ENCODE peak calls at places on chromosomes 12 and 14, in eight cellular contexts. One of them, this sample, is unnamed.

GRCh38 chr14:44027397-44027796 is 479.7 kb downstream of the FSCB start:
- DNase-seq in omental fat pad: no peak
- DNase-seq in effector memory CD8-positive, alpha-beta T cell: no peak
- DNase-seq in HEK293T: no peak
- DNase-seq in smooth muscle cell of the brain vasculature: no peak
- DNase-seq in AG09309: no peak
- DNase-seq in activated gamma-delta T cell treated with anti-CD3 and anti-CD28 coated beads, Interleukin-2, amount 50 U/mL, for 16 hours: no peak
- DNase-seq in M059J: no peak
- DNase-seq in this sample: no peak

GRCh38 chr12:46218509-46219095 is 50.2 kb downstream of the SLC38A1 start:
- DNase-seq in HEK293T: no peak
- DNase-seq in smooth muscle cell of the brain vasculature: no peak
- DNase-seq in activated gamma-delta T cell treated with anti-CD3 and anti-CD28 coated beads, Interleukin-2, amount 50 U/mL, for 16 hours: no peak
- DNase-seq in M059J: no peak
- DNase-seq in AG09309: no peak
- DNase-seq in omental fat pad: no peak
- DNase-seq in effector memory CD8-positive, alpha-beta T cell: no peak
- DNase-seq in this sample: no peak

GRCh38 chr12:94545937-94546771 is 86.5 kb upstream of the CEP83 start:
- DNase-seq in omental fat pad: no peak
- DNase-seq in M059J: peak; percentile 71
- DNase-seq in effector memory CD8-positive, alpha-beta T cell: no peak
- DNase-seq in activated gamma-delta T cell treated with anti-CD3 and anti-CD28 coated beads, Interleukin-2, amount 50 U/mL, for 16 hours: no peak
- DNase-seq in AG09309: peak; percentile 24
- DNase-seq in smooth muscle cell of the brain vasculature: no peak
- DNase-seq in HEK293T: peak; percentile 69
- DNase-seq in this sample: no peak

GRCh38 chr14:68628605-68629310 is 164.1 kb downstream of the ZFP36L1 start:
- DNase-seq in AG09309: no peak
- DNase-seq in effector memory CD8-positive, alpha-beta T cell: peak; percentile 9
- DNase-seq in omental fat pad: no peak
- DNase-seq in activated gamma-delta T cell treated with anti-CD3 and anti-CD28 coated beads, Interleukin-2, amount 50 U/mL, for 16 hours: peak; percentile 9
- DNase-seq in HEK293T: no peak
- DNase-seq in M059J: no peak
- DNase-seq in smooth muscle cell of the brain vasculature: no peak
- DNase-seq in this sample: no peak

GRCh38 chr12:108666326-108666995 is 32.8 kb upstream of the SELPLG start:
- DNase-seq in omental fat pad: no peak
- DNase-seq in AG09309: no peak
- DNase-seq in smooth muscle cell of the brain vasculature: no peak
- DNase-seq in M059J: peak; percentile 46
- DNase-seq in effector memory CD8-positive, alpha-beta T cell: no peak
- DNase-seq in activated gamma-delta T cell treated with anti-CD3 and anti-CD28 coated beads, Interleukin-2, amount 50 U/mL, for 16 hours: no peak
- DNase-seq in HEK293T: no peak
- DNase-seq in this sample: no peak

GRCh38 chr12:47783821-47784819 is 11.1 kb downstream of the SLC48A1 start:
- DNase-seq in omental fat pad: no peak
- DNase-seq in HEK293T: no peak
- DNase-seq in smooth muscle cell of the brain vasculature: no peak
- DNase-seq in activated gamma-delta T cell treated with anti-CD3 and anti-CD28 coated beads, Interleukin-2, amount 50 U/mL, for 16 hours: no peak
- DNase-seq in M059J: no peak
- DNase-seq in effector memory CD8-positive, alpha-beta T cell: no peak
- DNase-seq in AG09309: no peak
- DNase-seq in this sample: no peak

GRCh38 chr14:69749956-69750355 is 17.0 kb upstream of the SRSF5 start:
- DNase-seq in effector memory CD8-positive, alpha-beta T cell: no peak
- DNase-seq in smooth muscle cell of the brain vasculature: no peak
- DNase-seq in omental fat pad: no peak
- DNase-seq in activated gamma-delta T cell treated with anti-CD3 and anti-CD28 coated beads, Interleukin-2, amount 50 U/mL, for 16 hours: no peak
- DNase-seq in AG09309: no peak
- DNase-seq in HEK293T: no peak
- DNase-seq in M059J: no peak
- DNase-seq in this sample: no peak

GRCh38 chr12:125005652-125006051 is 12.2 kb downstream of the BRI3BP start:
- DNase-seq in M059J: no peak
- DNase-seq in omental fat pad: no peak
- DNase-seq in effector memory CD8-positive, alpha-beta T cell: no peak
- DNase-seq in activated gamma-delta T cell treated with anti-CD3 and anti-CD28 coated beads, Interleukin-2, amount 50 U/mL, for 16 hours: no peak
- DNase-seq in HEK293T: no peak
- DNase-seq in AG09309: no peak
- DNase-seq in smooth muscle cell of the brain vasculature: no peak
- DNase-seq in this sample: no peak

GRCh38 chr12:120598674-120599463 is 17.7 kb upstream of the POP5 start:
- DNase-seq in M059J: peak; percentile 67
- DNase-seq in effector memory CD8-positive, alpha-beta T cell: no peak
- DNase-seq in AG09309: no peak
- DNase-seq in HEK293T: no peak
- DNase-seq in smooth muscle cell of the brain vasculature: no peak
- DNase-seq in activated gamma-delta T cell treated with anti-CD3 and anti-CD28 coated beads, Interleukin-2, amount 50 U/mL, for 16 hours: no peak
- DNase-seq in omental fat pad: no peak
- DNase-seq in this sample: no peak

GRCh38 chr14:44935155-44935554 is 26.6 kb downstream of the KLHL28 start:
- DNase-seq in omental fat pad: no peak
- DNase-seq in AG09309: no peak
- DNase-seq in HEK293T: no peak
- DNase-seq in M059J: no peak
- DNase-seq in activated gamma-delta T cell treated with anti-CD3 and anti-CD28 coated beads, Interleukin-2, amount 50 U/mL, for 16 hours: no peak
- DNase-seq in effector memory CD8-positive, alpha-beta T cell: no peak
- DNase-seq in smooth muscle cell of the brain vasculature: no peak
- DNase-seq in this sample: no peak

GRCh38 chr14:99554757-99555531 is 49.1 kb downstream of the CCDC85C start:
- DNase-seq in M059J: no peak
- DNase-seq in effector memory CD8-positive, alpha-beta T cell: no peak
- DNase-seq in smooth muscle cell of the brain vasculature: no peak
- DNase-seq in HEK293T: no peak
- DNase-seq in omental fat pad: no peak
- DNase-seq in AG09309: no peak
- DNase-seq in activated gamma-delta T cell treated with anti-CD3 and anti-CD28 coated beads, Interleukin-2, amount 50 U/mL, for 16 hours: no peak
- DNase-seq in this sample: no peak

GRCh38 chr12:99918003-99918402 is 66.7 kb downstream of the ANKS1B start:
- DNase-seq in omental fat pad: no peak
- DNase-seq in effector memory CD8-positive, alpha-beta T cell: no peak
- DNase-seq in activated gamma-delta T cell treated with anti-CD3 and anti-CD28 coated beads, Interleukin-2, amount 50 U/mL, for 16 hours: no peak
- DNase-seq in AG09309: no peak
- DNase-seq in smooth muscle cell of the brain vasculature: no peak
- DNase-seq in M059J: no peak
- DNase-seq in HEK293T: no peak
- DNase-seq in this sample: no peak

This sample was measured in thoracic aorta.